ENCODE peak calls at places on chromosomes 6 and 20, in eight cellular contexts. One of them, this sample, is unnamed.

GRCh38 chr6:24882835-24883555 is 52.8 kb downstream of the RIPOR2 start:
- DNase-seq in pancreas: no peak
- DNase-seq in left ventricle myocardium inferior: no peak
- DNase-seq in IMR-90: no peak
- DNase-seq in AG04450: no peak
- DNase-seq in CD4-positive, alpha-beta T cell: no peak
- DNase-seq in lower lobe of right lung: no peak
- DNase-seq in stomach: no peak
- DNase-seq in this sample: no peak

GRCh38 chr20:35018578-35019371 is 63.1 kb downstream of the MYH7B start:
- DNase-seq in left ventricle myocardium inferior: no peak
- DNase-seq in lower lobe of right lung: no peak
- DNase-seq in IMR-90: no peak
- DNase-seq in AG04450: no peak
- DNase-seq in CD4-positive, alpha-beta T cell: no peak
- DNase-seq in stomach: no peak
- DNase-seq in pancreas: no peak
- DNase-seq in this sample: no peak

GRCh38 chr20:64254571-64255360 is 782 bp upstream of the PCMTD2 start:
- DNase-seq in IMR-90: no peak
- DNase-seq in stomach: no peak
- DNase-seq in pancreas: no peak
- DNase-seq in CD4-positive, alpha-beta T cell: no peak
- DNase-seq in left ventricle myocardium inferior: no peak
- DNase-seq in lower lobe of right lung: no peak
- DNase-seq in AG04450: no peak
- DNase-seq in this sample: no peak

GRCh38 chr6:153511896-153512496 is 380.9 kb upstream of the RGS17 start:
- DNase-seq in CD4-positive, alpha-beta T cell: no peak
- DNase-seq in left ventricle myocardium inferior: no peak
- DNase-seq in stomach: no peak
- DNase-seq in lower lobe of right lung: no peak
- DNase-seq in pancreas: no peak
- DNase-seq in IMR-90: peak
- DNase-seq in AG04450: peak
- DNase-seq in this sample: no peak

GRCh38 chr20:57263127-57263609 is 3.3 kb downstream of the BMP7 start:
- DNase-seq in stomach: no peak
- DNase-seq in AG04450: no peak
- DNase-seq in pancreas: no peak
- DNase-seq in IMR-90: no peak
- DNase-seq in CD4-positive, alpha-beta T cell: no peak
- DNase-seq in left ventricle myocardium inferior: no peak
- DNase-seq in lower lobe of right lung: no peak
- DNase-seq in this sample: no peak

GRCh38 chr6:55882731-55883595 is 7.6 kb upstream of the BMP5 start:
- DNase-seq in left ventricle myocardium inferior: no peak
- DNase-seq in AG04450: peak
- DNase-seq in lower lobe of right lung: no peak
- DNase-seq in stomach: no peak
- DNase-seq in IMR-90: peak
- DNase-seq in pancreas: no peak
- DNase-seq in CD4-positive, alpha-beta T cell: no peak
- DNase-seq in this sample: no peak

GRCh38 chr6:11025911-11026635 is 18.0 kb downstream of the ELOVL2 start:
- DNase-seq in CD4-positive, alpha-beta T cell: no peak
- DNase-seq in pancreas: no peak
- DNase-seq in left ventricle myocardium inferior: no peak
- DNase-seq in AG04450: no peak
- DNase-seq in IMR-90: no peak
- DNase-seq in stomach: no peak
- DNase-seq in lower lobe of right lung: no peak
- DNase-seq in this sample: no peak

GRCh38 chr6:8888468-8888867 is 453.1 kb upstream of the SLC35B3 start:
- DNase-seq in AG04450: no peak
- DNase-seq in left ventricle myocardium inferior: no peak
- DNase-seq in CD4-positive, alpha-beta T cell: no peak
- DNase-seq in stomach: no peak
- DNase-seq in lower lobe of right lung: no peak
- DNase-seq in pancreas: no peak
- DNase-seq in IMR-90: no peak
- DNase-seq in this sample: no peak

GRCh38 chr6:75504902-75505233 is 11.3 kb upstream of the FILIP1 start:
- DNase-seq in IMR-90: no peak
- DNase-seq in CD4-positive, alpha-beta T cell: no peak
- DNase-seq in lower lobe of right lung: no peak
- DNase-seq in stomach: no peak
- DNase-seq in AG04450: no peak
- DNase-seq in pancreas: no peak
- DNase-seq in left ventricle myocardium inferior: no peak
- DNase-seq in this sample: no peak

GRCh38 chr20:6471110-6471647 is 296.3 kb upstream of the BMP2 start:
- DNase-seq in lower lobe of right lung: no peak
- DNase-seq in pancreas: no peak
- DNase-seq in left ventricle myocardium inferior: no peak
- DNase-seq in CD4-positive, alpha-beta T cell: no peak
- DNase-seq in stomach: no peak
- DNase-seq in IMR-90: no peak
- DNase-seq in AG04450: no peak
- DNase-seq in this sample: no peak

GRCh38 chr6:111663692-111664564 is 58.2 kb upstream of the TRAF3IP2 start:
- DNase-seq in AG04450: no peak
- DNase-seq in IMR-90: peak
- DNase-seq in CD4-positive, alpha-beta T cell: no peak
- DNase-seq in lower lobe of right lung: peak
- DNase-seq in pancreas: no peak
- DNase-seq in stomach: no peak
- DNase-seq in left ventricle myocardium inferior: peak
- DNase-seq in this sample: no peak

GRCh38 chr6:150934380-150934779 is 68.9 kb downstream of the MTHFD1L start:
- DNase-seq in IMR-90: peak
- DNase-seq in pancreas: no peak
- DNase-seq in stomach: no peak
- DNase-seq in AG04450: no peak
- DNase-seq in left ventricle myocardium inferior: no peak
- DNase-seq in CD4-positive, alpha-beta T cell: no peak
- DNase-seq in lower lobe of right lung: no peak
- DNase-seq in this sample: no peak

GRCh38 chr6:78487401-78487800 is 379.9 kb upstream of the IRAK1BP1 start:
- DNase-seq in stomach: no peak
- DNase-seq in AG04450: no peak
- DNase-seq in pancreas: no peak
- DNase-seq in CD4-positive, alpha-beta T cell: no peak
- DNase-seq in IMR-90: peak
- DNase-seq in lower lobe of right lung: no peak
- DNase-seq in left ventricle myocardium inferior: no peak
- DNase-seq in this sample: no peak

GRCh38 chr20:58086763-58087566 is 141.5 kb downstream of the ANKRD60 start:
- DNase-seq in lower lobe of right lung: no peak
- DNase-seq in pancreas: no peak
- DNase-seq in CD4-positive, alpha-beta T cell: no peak
- DNase-seq in IMR-90: peak
- DNase-seq in AG04450: no peak
- DNase-seq in stomach: no peak
- DNase-seq in left ventricle myocardium inferior: no peak
- DNase-seq in this sample: peak

GRCh38 chr6:149560736-149561135 is 5.4 kb upstream of the GINM1 start:
- DNase-seq in AG04450: no peak
- DNase-seq in IMR-90: no peak
- DNase-seq in stomach: no peak
- DNase-seq in left ventricle myocardium inferior: no peak
- DNase-seq in CD4-positive, alpha-beta T cell: no peak
- DNase-seq in lower lobe of right lung: no peak
- DNase-seq in pancreas: no peak
- DNase-seq in this sample: no peak

GRCh38 chr6:141418076-141418475 is 714.6 kb upstream of the GJE1 start:
- DNase-seq in IMR-90: no peak
- DNase-seq in left ventricle myocardium inferior: no peak
- DNase-seq in stomach: no peak
- DNase-seq in lower lobe of right lung: no peak
- DNase-seq in pancreas: no peak
- DNase-seq in AG04450: no peak
- DNase-seq in CD4-positive, alpha-beta T cell: no peak
- DNase-seq in this sample: no peak

GRCh38 chr6:113777601-113778000 is 79.5 kb upstream of the MARCKS start:
- DNase-seq in CD4-positive, alpha-beta T cell: no peak
- DNase-seq in AG04450: no peak
- DNase-seq in pancreas: no peak
- DNase-seq in stomach: no peak
- DNase-seq in left ventricle myocardium inferior: no peak
- DNase-seq in lower lobe of right lung: no peak
- DNase-seq in IMR-90: no peak
- DNase-seq in this sample: no peak

GRCh38 chr6:81978230-81978629 is 225.7 kb upstream of the TENT5A start:
- DNase-seq in left ventricle myocardium inferior: no peak
- DNase-seq in stomach: no peak
- DNase-seq in lower lobe of right lung: no peak
- DNase-seq in IMR-90: peak
- DNase-seq in CD4-positive, alpha-beta T cell: no peak
- DNase-seq in pancreas: no peak
- DNase-seq in AG04450: no peak
- DNase-seq in this sample: no peak
- H3K27ac ChIP-seq in left ventricle myocardium inferior: no peak
- H3K27ac ChIP-seq in stomach: no peak
- H3K27ac ChIP-seq in lower lobe of right lung: no peak
- H3K27ac ChIP-seq in IMR-90: no peak
- H3K27ac ChIP-seq in CD4-positive, alpha-beta T cell: no peak
- H3K27ac ChIP-seq in pancreas: no peak
- H3K27ac ChIP-seq in AG04450: no peak
- H3K27ac ChIP-seq in this sample: no peak

DNA sequence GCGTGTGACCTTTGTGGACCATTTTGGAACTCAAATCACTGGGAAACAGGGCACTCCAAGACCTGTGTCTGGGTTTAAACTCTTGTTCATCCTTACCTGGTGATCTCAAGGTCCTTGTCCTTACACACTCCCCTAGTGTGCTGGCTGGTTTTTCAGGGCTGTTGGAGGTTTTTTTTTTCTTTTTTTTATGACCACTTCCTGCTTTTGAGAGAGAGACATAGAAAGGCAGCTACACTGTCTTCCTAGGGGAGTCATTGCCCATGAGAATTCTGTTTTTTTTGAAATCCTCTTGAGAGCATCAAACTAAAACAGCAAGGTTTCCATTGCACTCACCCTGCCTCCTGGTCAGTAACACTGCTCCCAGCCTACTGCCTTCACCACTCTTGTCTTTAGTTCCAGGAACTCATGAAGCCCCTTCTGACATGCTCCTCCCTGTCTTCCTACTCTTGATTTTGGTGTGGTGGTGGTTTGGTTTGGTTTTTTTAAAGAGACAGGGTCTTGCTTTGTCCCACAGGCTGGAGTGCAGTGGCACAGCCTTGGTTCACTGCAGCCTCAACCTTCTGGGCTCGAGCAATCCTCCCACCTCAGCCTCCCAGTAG is 28.6 kb downstream of the PRPH2 start:
- DNase-seq in lower lobe of right lung: no peak
- DNase-seq in left ventricle myocardium inferior: no peak
- DNase-seq in CD4-positive, alpha-beta T cell: no peak
- DNase-seq in stomach: no peak
- DNase-seq in pancreas: no peak
- DNase-seq in IMR-90: no peak
- DNase-seq in AG04450: no peak
- DNase-seq in this sample: no peak
- H3K27ac ChIP-seq in lower lobe of right lung: peak
- H3K27ac ChIP-seq in left ventricle myocardium inferior: peak
- H3K27ac ChIP-seq in CD4-positive, alpha-beta T cell: peak
- H3K27ac ChIP-seq in stomach: no peak
- H3K27ac ChIP-seq in pancreas: peak
- H3K27ac ChIP-seq in IMR-90: no peak
- H3K27ac ChIP-seq in AG04450: peak
- H3K27ac ChIP-seq in this sample: peak

GRCh38 chr6:39834866-39835265 is 42.7 kb downstream of the DAAM2 start:
- DNase-seq in pancreas: no peak
- DNase-seq in stomach: no peak
- DNase-seq in left ventricle myocardium inferior: no peak
- DNase-seq in CD4-positive, alpha-beta T cell: no peak
- DNase-seq in IMR-90: no peak
- DNase-seq in AG04450: no peak
- DNase-seq in lower lobe of right lung: no peak
- DNase-seq in this sample: no peak
- H3K27ac ChIP-seq in pancreas: no peak
- H3K27ac ChIP-seq in stomach: no peak
- H3K27ac ChIP-seq in left ventricle myocardium inferior: peak
- H3K27ac ChIP-seq in CD4-positive, alpha-beta T cell: no peak
- H3K27ac ChIP-seq in IMR-90: no peak
- H3K27ac ChIP-seq in AG04450: no peak
- H3K27ac ChIP-seq in lower lobe of right lung: no peak
- H3K27ac ChIP-seq in this sample: no peak

GRCh38 chr20:15296422-15296821 is 959.0 kb upstream of the FLRT3 start:
- DNase-seq in IMR-90: no peak
- DNase-seq in lower lobe of right lung: no peak
- DNase-seq in pancreas: no peak
- DNase-seq in AG04450: no peak
- DNase-seq in left ventricle myocardium inferior: no peak
- DNase-seq in stomach: no peak
- DNase-seq in CD4-positive, alpha-beta T cell: no peak
- DNase-seq in this sample: no peak
- H3K27ac ChIP-seq in IMR-90: no peak
- H3K27ac ChIP-seq in lower lobe of right lung: no peak
- H3K27ac ChIP-seq in pancreas: no peak
- H3K27ac ChIP-seq in AG04450: no peak
- H3K27ac ChIP-seq in left ventricle myocardium inferior: no peak
- H3K27ac ChIP-seq in stomach: no peak
- H3K27ac ChIP-seq in CD4-positive, alpha-beta T cell: no peak
- H3K27ac ChIP-seq in this sample: no peak

GRCh38 chr6:45500924-45501816 is 123.4 kb upstream of the SUPT3H start:
- DNase-seq in CD4-positive, alpha-beta T cell: no peak
- DNase-seq in stomach: no peak
- DNase-seq in IMR-90: no peak
- DNase-seq in pancreas: no peak
- DNase-seq in lower lobe of right lung: no peak
- DNase-seq in AG04450: no peak
- DNase-seq in left ventricle myocardium inferior: no peak
- DNase-seq in this sample: no peak

GRCh38 chr6:45505470-45505869 is 127.7 kb upstream of the SUPT3H start:
- DNase-seq in stomach: no peak
- DNase-seq in CD4-positive, alpha-beta T cell: no peak
- DNase-seq in pancreas: no peak
- DNase-seq in IMR-90: no peak
- DNase-seq in left ventricle myocardium inferior: no peak
- DNase-seq in lower lobe of right lung: no peak
- DNase-seq in AG04450: no peak
- DNase-seq in this sample: no peak

GRCh38 chr6:45502446-45502845 is 124.7 kb upstream of the SUPT3H start:
- DNase-seq in lower lobe of right lung: no peak
- DNase-seq in AG04450: no peak
- DNase-seq in left ventricle myocardium inferior: no peak
- DNase-seq in CD4-positive, alpha-beta T cell: no peak
- DNase-seq in pancreas: no peak
- DNase-seq in IMR-90: no peak
- DNase-seq in stomach: no peak
- DNase-seq in this sample: no peak

GRCh38 chr6:45507156-45507555 is 129.4 kb upstream of the SUPT3H start:
- DNase-seq in pancreas: no peak
- DNase-seq in CD4-positive, alpha-beta T cell: no peak
- DNase-seq in lower lobe of right lung: no peak
- DNase-seq in IMR-90: peak
- DNase-seq in left ventricle myocardium inferior: no peak
- DNase-seq in stomach: no peak
- DNase-seq in AG04450: no peak
- DNase-seq in this sample: no peak

GRCh38 chr6:45504947-45505346 is 127.2 kb upstream of the SUPT3H start:
- DNase-seq in AG04450: peak
- DNase-seq in left ventricle myocardium inferior: no peak
- DNase-seq in IMR-90: peak
- DNase-seq in pancreas: no peak
- DNase-seq in CD4-positive, alpha-beta T cell: no peak
- DNase-seq in stomach: peak
- DNase-seq in lower lobe of right lung: no peak
- DNase-seq in this sample: no peak
- H3K27ac ChIP-seq in AG04450: peak
- H3K27ac ChIP-seq in left ventricle myocardium inferior: no peak
- H3K27ac ChIP-seq in IMR-90: peak
- H3K27ac ChIP-seq in pancreas: no peak
- H3K27ac ChIP-seq in CD4-positive, alpha-beta T cell: no peak
- H3K27ac ChIP-seq in stomach: no peak
- H3K27ac ChIP-seq in lower lobe of right lung: no peak
- H3K27ac ChIP-seq in this sample: peak

This sample was measured in RWPE2.